ENCODE peak calls at places on chromosomes 6 and 20, in seven cellular contexts. One of them, this sample, is unnamed.

GRCh38 chr6:102582569-102582968 is 1189.1 kb downstream of the GRIK2 start:
- DNase-seq in anterior cingulate cortex: no peak
- DNase-seq in fibroblast of mammary gland: no peak
- DNase-seq in bronchial epithelial cell: no peak
- DNase-seq in B cell: no peak
- DNase-seq in stimulated activated CD8-positive, alpha-beta memory T cell treated with anti-CD3 and anti-CD28 coated beads, Interleukin-7, amount 100 ng/mL, for 24 hours: no peak
- DNase-seq in NCI-H1417 treated with DMSO at 0.1 percent for 48 hours: no peak
- DNase-seq in this sample: no peak

GRCh38 chr6:136067731-136068341 is 182.3 kb downstream of the MTFR2 start:
- DNase-seq in anterior cingulate cortex: no peak
- DNase-seq in fibroblast of mammary gland: peak
- DNase-seq in bronchial epithelial cell: peak
- DNase-seq in B cell: no peak
- DNase-seq in stimulated activated CD8-positive, alpha-beta memory T cell treated with anti-CD3 and anti-CD28 coated beads, Interleukin-7, amount 100 ng/mL, for 24 hours: no peak
- DNase-seq in NCI-H1417 treated with DMSO at 0.1 percent for 48 hours: no peak
- DNase-seq in this sample: no peak

GRCh38 chr6:30489081-30490030 is at the start of gene HLA-E:
- DNase-seq in anterior cingulate cortex: peak
- DNase-seq in fibroblast of mammary gland: peak
- DNase-seq in bronchial epithelial cell: peak
- DNase-seq in B cell: peak
- DNase-seq in stimulated activated CD8-positive, alpha-beta memory T cell treated with anti-CD3 and anti-CD28 coated beads, Interleukin-7, amount 100 ng/mL, for 24 hours: peak
- DNase-seq in NCI-H1417 treated with DMSO at 0.1 percent for 48 hours: no peak
- DNase-seq in this sample: peak

GRCh38 chr20:31570735-31571617 is 34.1 kb upstream of the ID1 start:
- DNase-seq in anterior cingulate cortex: peak
- DNase-seq in fibroblast of mammary gland: no peak
- DNase-seq in bronchial epithelial cell: no peak
- DNase-seq in B cell: no peak
- DNase-seq in stimulated activated CD8-positive, alpha-beta memory T cell treated with anti-CD3 and anti-CD28 coated beads, Interleukin-7, amount 100 ng/mL, for 24 hours: no peak
- DNase-seq in NCI-H1417 treated with DMSO at 0.1 percent for 48 hours: no peak
- DNase-seq in this sample: peak

GRCh38 chr6:163031931-163032330 is 304.2 kb downstream of the PACRG start:
- DNase-seq in anterior cingulate cortex: no peak
- DNase-seq in fibroblast of mammary gland: no peak
- DNase-seq in bronchial epithelial cell: no peak
- DNase-seq in B cell: no peak
- DNase-seq in stimulated activated CD8-positive, alpha-beta memory T cell treated with anti-CD3 and anti-CD28 coated beads, Interleukin-7, amount 100 ng/mL, for 24 hours: no peak
- DNase-seq in NCI-H1417 treated with DMSO at 0.1 percent for 48 hours: no peak
- DNase-seq in this sample: no peak

GRCh38 chr6:142542704-142543233 is 241.0 kb downstream of the ADGRG6 start:
- DNase-seq in anterior cingulate cortex: no peak
- DNase-seq in fibroblast of mammary gland: peak
- DNase-seq in bronchial epithelial cell: peak
- DNase-seq in B cell: no peak
- DNase-seq in stimulated activated CD8-positive, alpha-beta memory T cell treated with anti-CD3 and anti-CD28 coated beads, Interleukin-7, amount 100 ng/mL, for 24 hours: no peak
- DNase-seq in NCI-H1417 treated with DMSO at 0.1 percent for 48 hours: no peak
- DNase-seq in this sample: no peak

GRCh38 chr6:169539176-169539897 is 162.5 kb downstream of the WDR27 start:
- DNase-seq in anterior cingulate cortex: no peak
- DNase-seq in fibroblast of mammary gland: peak
- DNase-seq in bronchial epithelial cell: no peak
- DNase-seq in B cell: no peak
- DNase-seq in stimulated activated CD8-positive, alpha-beta memory T cell treated with anti-CD3 and anti-CD28 coated beads, Interleukin-7, amount 100 ng/mL, for 24 hours: no peak
- DNase-seq in NCI-H1417 treated with DMSO at 0.1 percent for 48 hours: no peak
- DNase-seq in this sample: no peak

GRCh38 chr20:48986899-48987298 is 59.2 kb upstream of the CSE1L start:
- DNase-seq in anterior cingulate cortex: no peak
- DNase-seq in fibroblast of mammary gland: no peak
- DNase-seq in bronchial epithelial cell: no peak
- DNase-seq in B cell: no peak
- DNase-seq in stimulated activated CD8-positive, alpha-beta memory T cell treated with anti-CD3 and anti-CD28 coated beads, Interleukin-7, amount 100 ng/mL, for 24 hours: no peak
- DNase-seq in NCI-H1417 treated with DMSO at 0.1 percent for 48 hours: no peak
- DNase-seq in this sample: no peak

GRCh38 chr6:135244805-135245204 is 63.7 kb downstream of the MYB start:
- DNase-seq in anterior cingulate cortex: no peak
- DNase-seq in fibroblast of mammary gland: no peak
- DNase-seq in bronchial epithelial cell: no peak
- DNase-seq in B cell: no peak
- DNase-seq in stimulated activated CD8-positive, alpha-beta memory T cell treated with anti-CD3 and anti-CD28 coated beads, Interleukin-7, amount 100 ng/mL, for 24 hours: no peak
- DNase-seq in NCI-H1417 treated with DMSO at 0.1 percent for 48 hours: no peak
- DNase-seq in this sample: no peak

GRCh38 chr6:158500016-158500735 is 59.7 kb upstream of the TMEM181 start:
- DNase-seq in anterior cingulate cortex: no peak
- DNase-seq in fibroblast of mammary gland: peak
- DNase-seq in bronchial epithelial cell: peak
- DNase-seq in B cell: no peak
- DNase-seq in stimulated activated CD8-positive, alpha-beta memory T cell treated with anti-CD3 and anti-CD28 coated beads, Interleukin-7, amount 100 ng/mL, for 24 hours: no peak
- DNase-seq in NCI-H1417 treated with DMSO at 0.1 percent for 48 hours: no peak
- DNase-seq in this sample: no peak

GRCh38 chr6:22598386-22598785 is 29.0 kb downstream of the HDGFL1 start:
- DNase-seq in anterior cingulate cortex: no peak
- DNase-seq in fibroblast of mammary gland: no peak
- DNase-seq in bronchial epithelial cell: no peak
- DNase-seq in B cell: no peak
- DNase-seq in stimulated activated CD8-positive, alpha-beta memory T cell treated with anti-CD3 and anti-CD28 coated beads, Interleukin-7, amount 100 ng/mL, for 24 hours: no peak
- DNase-seq in NCI-H1417 treated with DMSO at 0.1 percent for 48 hours: no peak
- DNase-seq in this sample: no peak

GRCh38 chr6:37308084-37308817 is 45.5 kb upstream of the RNF8 start:
- DNase-seq in anterior cingulate cortex: peak
- DNase-seq in fibroblast of mammary gland: peak
- DNase-seq in bronchial epithelial cell: peak
- DNase-seq in B cell: no peak
- DNase-seq in stimulated activated CD8-positive, alpha-beta memory T cell treated with anti-CD3 and anti-CD28 coated beads, Interleukin-7, amount 100 ng/mL, for 24 hours: no peak
- DNase-seq in NCI-H1417 treated with DMSO at 0.1 percent for 48 hours: peak
- DNase-seq in this sample: no peak

GRCh38 chr6:144417686-144418085 is 132.6 kb downstream of the UTRN start:
- DNase-seq in anterior cingulate cortex: no peak
- DNase-seq in fibroblast of mammary gland: peak
- DNase-seq in bronchial epithelial cell: peak
- DNase-seq in B cell: no peak
- DNase-seq in stimulated activated CD8-positive, alpha-beta memory T cell treated with anti-CD3 and anti-CD28 coated beads, Interleukin-7, amount 100 ng/mL, for 24 hours: no peak
- DNase-seq in NCI-H1417 treated with DMSO at 0.1 percent for 48 hours: no peak
- DNase-seq in this sample: no peak

GRCh38 chr6:52846002-52846401 is 5.4 kb upstream of the GSTA5 start:
- DNase-seq in anterior cingulate cortex: no peak
- DNase-seq in fibroblast of mammary gland: no peak
- DNase-seq in bronchial epithelial cell: no peak
- DNase-seq in B cell: no peak
- DNase-seq in stimulated activated CD8-positive, alpha-beta memory T cell treated with anti-CD3 and anti-CD28 coated beads, Interleukin-7, amount 100 ng/mL, for 24 hours: no peak
- DNase-seq in NCI-H1417 treated with DMSO at 0.1 percent for 48 hours: no peak
- DNase-seq in this sample: no peak

GRCh38 chr6:116060572-116061283 is at the start of gene FRK:
- DNase-seq in anterior cingulate cortex: no peak
- DNase-seq in fibroblast of mammary gland: peak
- DNase-seq in bronchial epithelial cell: peak
- DNase-seq in B cell: no peak
- DNase-seq in stimulated activated CD8-positive, alpha-beta memory T cell treated with anti-CD3 and anti-CD28 coated beads, Interleukin-7, amount 100 ng/mL, for 24 hours: no peak
- DNase-seq in NCI-H1417 treated with DMSO at 0.1 percent for 48 hours: no peak
- DNase-seq in this sample: no peak

GRCh38 chr6:51753635-51754034 is 333.8 kb downstream of the PKHD1 start:
- DNase-seq in anterior cingulate cortex: no peak
- DNase-seq in fibroblast of mammary gland: no peak
- DNase-seq in bronchial epithelial cell: peak
- DNase-seq in B cell: no peak
- DNase-seq in stimulated activated CD8-positive, alpha-beta memory T cell treated with anti-CD3 and anti-CD28 coated beads, Interleukin-7, amount 100 ng/mL, for 24 hours: no peak
- DNase-seq in NCI-H1417 treated with DMSO at 0.1 percent for 48 hours: no peak
- DNase-seq in this sample: no peak